ENCODE peak calls at places on chromosomes 11 and 22, in six cellular contexts. One of them, this sample, is unnamed.
A peak's percentile ranks its signal among the peaks of the same experiment; 100 is the strongest.

GRCh38 chr22:24954114-24954463 is 1.6 kb downstream of the KIAA1671 start:
- DNase-seq in uterus: no peak
- DNase-seq in stomach: no peak
- DNase-seq in fibroblast of mammary gland: no peak
- DNase-seq in heart right ventricle: no peak
- DNase-seq in choroid plexus epithelial cell: no peak
- DNase-seq in this sample: no peak

GRCh38 chr11:36558511-36559413 is 9.0 kb upstream of the RAG1 start:
- DNase-seq in stomach: no peak
- DNase-seq in choroid plexus epithelial cell: no peak
- DNase-seq in uterus: no peak
- DNase-seq in heart right ventricle: no peak
- DNase-seq in fibroblast of mammary gland: no peak
- DNase-seq in this sample: no peak

GRCh38 chr11:3810951-3811350 is 2.6 kb downstream of the PGAP2 start:
- DNase-seq in stomach: no peak
- DNase-seq in choroid plexus epithelial cell: no peak
- DNase-seq in heart right ventricle: no peak
- DNase-seq in uterus: no peak
- DNase-seq in fibroblast of mammary gland: no peak
- DNase-seq in this sample: no peak

GRCh38 chr11:16604784-16605439 is 133.5 kb upstream of the C11orf58 start:
- DNase-seq in choroid plexus epithelial cell: no peak
- DNase-seq in heart right ventricle: peak; percentile 67
- DNase-seq in fibroblast of mammary gland: no peak
- DNase-seq in uterus: no peak
- DNase-seq in stomach: peak; percentile 54
- DNase-seq in this sample: no peak

GRCh38 chr11:114362958-114363357 is 37.4 kb downstream of the C11orf71 start:
- DNase-seq in heart right ventricle: no peak
- DNase-seq in choroid plexus epithelial cell: no peak
- DNase-seq in uterus: no peak
- DNase-seq in stomach: no peak
- DNase-seq in fibroblast of mammary gland: no peak
- DNase-seq in this sample: no peak

GRCh38 chr11:66002648-66003225 is 434 bp downstream of the BANF1 start:
- DNase-seq in choroid plexus epithelial cell: peak; percentile 44
- DNase-seq in fibroblast of mammary gland: peak; percentile 51
- DNase-seq in uterus: peak; percentile 57
- DNase-seq in stomach: peak; percentile 70
- DNase-seq in heart right ventricle: no peak
- DNase-seq in this sample: no peak

GRCh38 chr22:45329536-45329936 is 19.8 kb downstream of the FAM118A start:
- DNase-seq in uterus: no peak
- DNase-seq in fibroblast of mammary gland: no peak
- DNase-seq in choroid plexus epithelial cell: no peak
- DNase-seq in stomach: no peak
- DNase-seq in heart right ventricle: peak; percentile 82
- DNase-seq in this sample: no peak

GRCh38 chr11:122816701-122817100 is 21.6 kb upstream of the CRTAM start:
- DNase-seq in fibroblast of mammary gland: no peak
- DNase-seq in choroid plexus epithelial cell: no peak
- DNase-seq in heart right ventricle: no peak
- DNase-seq in stomach: no peak
- DNase-seq in uterus: no peak
- DNase-seq in this sample: no peak

GRCh38 chr11:2302280-2302843 is 549 bp downstream of the TSPAN32 start:
- DNase-seq in fibroblast of mammary gland: no peak
- DNase-seq in uterus: no peak
- DNase-seq in stomach: no peak
- DNase-seq in choroid plexus epithelial cell: no peak
- DNase-seq in heart right ventricle: no peak
- DNase-seq in this sample: no peak

GRCh38 chr11:43920598-43921419 is 21.6 kb upstream of the C11orf96 start:
- DNase-seq in uterus: peak; percentile 93
- DNase-seq in stomach: peak; percentile 46
- DNase-seq in fibroblast of mammary gland: peak; percentile 100
- DNase-seq in heart right ventricle: no peak
- DNase-seq in choroid plexus epithelial cell: peak; percentile 100
- DNase-seq in this sample: no peak

GRCh38 chr11:68938088-68938487 is 34.4 kb downstream of the IGHMBP2 start:
- DNase-seq in heart right ventricle: no peak
- DNase-seq in fibroblast of mammary gland: no peak
- DNase-seq in stomach: no peak
- DNase-seq in uterus: no peak
- DNase-seq in choroid plexus epithelial cell: no peak
- DNase-seq in this sample: no peak

GRCh38 chr22:29596408-29596807 is 7.0 kb upstream of the NF2 start:
- DNase-seq in fibroblast of mammary gland: no peak
- DNase-seq in heart right ventricle: no peak
- DNase-seq in choroid plexus epithelial cell: no peak
- DNase-seq in stomach: no peak
- DNase-seq in uterus: no peak
- DNase-seq in this sample: no peak

GRCh38 chr11:130999992-131000770 is 83.9 kb upstream of the SNX19 start:
- DNase-seq in uterus: no peak
- DNase-seq in fibroblast of mammary gland: peak; percentile 97
- DNase-seq in choroid plexus epithelial cell: peak; percentile 86
- DNase-seq in stomach: no peak
- DNase-seq in heart right ventricle: no peak
- DNase-seq in this sample: no peak

GRCh38 chr22:30325065-30325720 is 1.5 kb downstream of the TBC1D10A start:
- DNase-seq in fibroblast of mammary gland: peak; percentile 92
- DNase-seq in heart right ventricle: no peak
- DNase-seq in choroid plexus epithelial cell: peak; percentile 82
- DNase-seq in uterus: peak; percentile 65
- DNase-seq in stomach: peak; percentile 48
- DNase-seq in this sample: peak; percentile 27

GRCh38 chr11:69348414-69349235 is 54.7 kb downstream of the MYEOV start:
- DNase-seq in fibroblast of mammary gland: no peak
- DNase-seq in stomach: no peak
- DNase-seq in uterus: no peak
- DNase-seq in heart right ventricle: no peak
- DNase-seq in choroid plexus epithelial cell: no peak
- DNase-seq in this sample: no peak

DNA sequence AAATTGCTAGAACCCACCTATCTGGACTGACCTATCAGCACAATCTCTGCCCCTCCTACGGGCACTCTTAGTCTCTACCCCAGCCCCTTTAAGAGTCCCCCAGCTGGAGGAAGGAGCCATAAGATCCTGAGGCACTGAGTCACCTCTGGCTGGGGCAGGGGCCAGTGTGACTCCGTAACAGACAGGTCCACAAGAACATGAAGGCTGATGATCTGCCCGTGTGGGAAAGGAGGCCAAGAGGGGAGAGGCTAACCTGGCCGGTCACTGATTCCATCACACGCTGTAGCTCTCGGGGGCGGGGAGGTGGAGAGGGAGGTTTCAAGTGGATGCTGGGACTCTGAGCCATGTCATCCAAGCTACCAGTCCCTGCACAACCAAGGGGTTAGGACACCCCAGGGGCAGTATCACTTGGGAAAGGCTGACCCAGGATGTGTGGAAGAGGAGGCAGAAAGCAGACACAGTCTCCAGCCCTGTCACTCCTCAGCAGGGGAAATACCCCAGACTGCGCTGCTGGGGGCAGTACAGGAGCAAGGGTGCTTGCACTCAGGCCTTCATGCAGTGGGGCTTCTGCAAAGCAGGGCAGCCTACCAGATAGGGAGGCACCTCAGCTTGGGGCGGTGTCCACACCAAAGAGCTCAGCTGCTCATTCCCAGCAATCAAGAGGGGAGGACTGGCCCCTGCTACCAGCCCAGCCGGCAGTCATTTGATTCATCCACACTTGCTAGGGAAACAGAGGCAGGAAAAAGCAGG is 22.3 kb downstream of the ARHGAP1 start:
- DNase-seq in stomach: no peak
- DNase-seq in heart right ventricle: no peak
- DNase-seq in choroid plexus epithelial cell: peak; percentile 48
- DNase-seq in uterus: no peak
- DNase-seq in fibroblast of mammary gland: peak; percentile 59
- DNase-seq in this sample: no peak
- TF ChIP-seq CTCF in stomach: no peak
- TF ChIP-seq CTCF in heart right ventricle: no peak
- TF ChIP-seq CTCF in choroid plexus epithelial cell: no peak
- TF ChIP-seq CTCF in uterus: no peak
- TF ChIP-seq CTCF in fibroblast of mammary gland: peak; percentile 3
- TF ChIP-seq CTCF in this sample: no peak

GRCh38 chr11:84384637-84385227 is 1098.6 kb upstream of the CCDC90B start:
- DNase-seq in heart right ventricle: no peak
- DNase-seq in uterus: no peak
- DNase-seq in fibroblast of mammary gland: peak; percentile 66
- DNase-seq in choroid plexus epithelial cell: peak; percentile 73
- DNase-seq in stomach: peak; percentile 57
- DNase-seq in this sample: no peak

GRCh38 chr11:84396521-84396920 is 1110.4 kb upstream of the CCDC90B start:
- DNase-seq in uterus: no peak
- DNase-seq in choroid plexus epithelial cell: peak; percentile 2
- DNase-seq in heart right ventricle: no peak
- DNase-seq in fibroblast of mammary gland: peak; percentile 57
- DNase-seq in stomach: no peak
- DNase-seq in this sample: no peak

GRCh38 chr11:84390441-84391078 is 1104.4 kb upstream of the CCDC90B start:
- DNase-seq in stomach: no peak
- DNase-seq in fibroblast of mammary gland: peak; percentile 9
- DNase-seq in uterus: no peak
- DNase-seq in choroid plexus epithelial cell: peak; percentile 6
- DNase-seq in heart right ventricle: no peak
- DNase-seq in this sample: no peak
- TF ChIP-seq CTCF in stomach: no peak
- TF ChIP-seq CTCF in fibroblast of mammary gland: no peak
- TF ChIP-seq CTCF in uterus: no peak
- TF ChIP-seq CTCF in choroid plexus epithelial cell: no peak
- TF ChIP-seq CTCF in heart right ventricle: no peak
- TF ChIP-seq CTCF in this sample: peak; percentile 42

GRCh38 chr22:35721954-35722353 is 4.3 kb downstream of the APOL5 start:
- DNase-seq in stomach: no peak
- DNase-seq in choroid plexus epithelial cell: no peak
- DNase-seq in uterus: no peak
- DNase-seq in heart right ventricle: no peak
- DNase-seq in fibroblast of mammary gland: no peak
- DNase-seq in this sample: no peak

GRCh38 chr22:35717572-35717971 is at the start of gene APOL5:
- DNase-seq in uterus: no peak
- DNase-seq in stomach: no peak
- DNase-seq in choroid plexus epithelial cell: no peak
- DNase-seq in heart right ventricle: no peak
- DNase-seq in fibroblast of mammary gland: no peak
- DNase-seq in this sample: no peak

DNA sequence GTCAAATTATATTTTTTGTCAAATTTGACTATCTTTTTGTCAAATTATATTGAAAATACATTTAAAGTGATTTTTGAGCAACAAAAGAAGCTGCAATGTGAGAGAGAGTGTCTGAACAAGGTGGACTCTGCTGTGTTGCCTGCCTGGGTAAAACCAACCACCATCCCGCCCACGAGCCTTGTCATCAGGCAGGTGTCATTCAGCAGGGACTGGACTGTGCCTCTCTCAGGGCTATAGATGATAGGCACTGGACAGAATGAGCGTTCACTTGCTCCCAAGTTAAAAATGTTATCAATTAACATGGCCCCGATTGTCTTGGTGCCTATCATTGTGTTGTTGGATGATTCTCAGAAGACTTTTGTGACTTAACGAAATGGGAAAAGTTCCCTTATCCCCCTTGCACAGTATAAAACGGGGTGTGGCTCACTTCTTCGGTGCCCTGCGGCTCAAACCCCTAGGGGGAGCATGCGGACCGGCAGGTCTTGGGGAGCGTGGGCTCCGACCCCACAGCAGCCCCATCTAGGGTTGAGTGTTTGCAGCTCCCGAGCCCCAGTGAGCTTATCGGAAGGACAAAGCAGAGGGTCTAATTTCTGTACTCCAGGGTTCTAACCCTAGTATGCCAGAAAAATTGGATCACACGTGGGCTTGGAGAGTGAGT is 1.7 kb downstream of the APOL5 start:
- DNase-seq in heart right ventricle: no peak
- DNase-seq in choroid plexus epithelial cell: no peak
- DNase-seq in stomach: no peak
- DNase-seq in uterus: no peak
- DNase-seq in fibroblast of mammary gland: no peak
- DNase-seq in this sample: no peak
- TF ChIP-seq CTCF in heart right ventricle: no peak
- TF ChIP-seq CTCF in choroid plexus epithelial cell: no peak
- TF ChIP-seq CTCF in stomach: no peak
- TF ChIP-seq CTCF in uterus: no peak
- TF ChIP-seq CTCF in fibroblast of mammary gland: peak; percentile 6
- TF ChIP-seq CTCF in this sample: no peak

GRCh38 chr22:35155403-35156025 is 89.6 kb downstream of the ISX start:
- DNase-seq in choroid plexus epithelial cell: no peak
- DNase-seq in uterus: no peak
- DNase-seq in fibroblast of mammary gland: peak; percentile 7
- DNase-seq in stomach: no peak
- DNase-seq in heart right ventricle: no peak
- DNase-seq in this sample: no peak
- TF ChIP-seq CTCF in choroid plexus epithelial cell: no peak
- TF ChIP-seq CTCF in uterus: no peak
- TF ChIP-seq CTCF in fibroblast of mammary gland: peak; percentile 14
- TF ChIP-seq CTCF in stomach: no peak
- TF ChIP-seq CTCF in heart right ventricle: no peak
- TF ChIP-seq CTCF in this sample: no peak